ENCODE peak calls at places on chromosomes 3 and 15, in five cellular contexts. S is PC-3, H is WERI-Rb-1, C is neural crest cell, R is A549. A is an unnamed sample.

GRCh38 chr3:186608624-186609215 is 4.1 kb upstream of the AHSG start:
- DNase-seq in C (no peak), H (no peak), R (no peak), S (no peak), A (no peak)

GRCh38 chr3:58577269-58577821 is at the start of gene FAM107A:
- DNase-seq in S (peak), H (no peak), C (no peak), R (no peak), A (no peak)

GRCh38 chr15:78921940-78922339 is 22.9 kb downstream of the CTSH start:
- DNase-seq in R (no peak), C (no peak), H (no peak), S (no peak), A (no peak)

GRCh38 chr3:137761099-137761562 is 3.0 kb upstream of the SOX14 start:
- DNase-seq in H (no peak), R (no peak), S (no peak), C (no peak), A (no peak)

GRCh38 chr3:120263792-120264191 is 21.2 kb downstream of the GPR156 start:
- DNase-seq in S (no peak), H (no peak), C (no peak), R (no peak), A (no peak)

GRCh38 chr3:160665784-160666526 is 11.0 kb upstream of the ARL14 start:
- DNase-seq in R (no peak), H (no peak), S (peak), C (no peak), A (no peak)

GRCh38 chr3:180183346-180183745 is 146.6 kb upstream of the PEX5L start:
- DNase-seq in S (no peak), H (no peak), C (no peak), R (no peak), A (no peak)

GRCh38 chr3:118907909-118908308 is 126.7 kb downstream of the IGSF11 start:
- DNase-seq in H (no peak), C (no peak), R (no peak), S (no peak), A (no peak)

GRCh38 chr3:49501258-49501609 is 31.2 kb downstream of the DAG1 start:
- DNase-seq in S (no peak), R (no peak), C (no peak), H (no peak), A (no peak)

GRCh38 chr3:45611619-45612018 is 17.1 kb downstream of the LIMD1 start:
- DNase-seq in C (peak), H (no peak), S (peak), R (no peak), A (no peak)

GRCh38 chr3:112894258-112894657 is 47.6 kb upstream of the CD200R1L start:
- DNase-seq in R (no peak), S (peak), C (no peak), H (no peak), A (no peak)

DNA sequence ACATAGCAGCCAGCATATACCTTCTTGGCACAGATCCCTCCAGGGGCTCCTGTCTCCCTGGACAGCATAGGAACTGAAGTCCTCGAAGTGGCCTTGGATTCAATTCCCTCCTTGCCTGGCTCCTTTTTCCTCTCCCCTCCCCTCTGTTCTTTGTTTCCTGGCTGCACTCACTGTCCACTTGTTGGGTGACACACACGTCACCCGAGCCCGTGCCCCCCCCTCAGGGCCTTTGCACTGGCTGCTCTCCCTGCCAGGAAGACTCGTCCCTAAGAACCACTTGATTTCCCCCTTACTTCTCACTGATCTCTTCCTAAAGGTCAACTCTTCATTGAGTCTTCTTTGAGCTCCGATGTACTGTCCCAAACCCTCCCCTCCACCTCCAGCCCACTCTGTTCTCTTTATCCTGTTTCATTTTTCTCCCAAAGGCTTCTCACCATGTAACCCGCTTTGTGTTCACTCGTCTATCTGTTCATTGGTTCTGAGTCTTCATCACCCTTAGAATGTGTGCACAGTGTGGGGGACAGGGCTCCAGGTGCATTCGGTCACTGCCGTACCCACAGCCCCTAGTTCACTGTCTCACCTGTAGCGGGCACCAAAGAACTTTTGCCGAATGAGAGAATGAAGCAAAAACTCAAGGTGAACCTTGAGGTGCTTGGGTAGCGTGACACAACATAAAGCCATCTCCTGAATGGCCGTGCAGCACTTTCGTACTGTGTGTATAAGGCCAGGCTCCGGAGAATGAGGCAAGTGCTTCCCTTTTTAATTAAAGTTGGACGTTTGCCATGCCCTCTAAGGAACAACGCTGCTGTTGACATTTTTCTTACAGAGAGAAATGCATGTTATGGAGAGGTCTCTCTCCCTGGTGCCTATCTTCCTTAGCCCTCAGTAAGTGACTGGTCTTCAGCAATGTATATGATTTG is 74.0 kb downstream of the CHRNA7 start:
- DNase-seq in R (no peak), H (no peak), S (no peak), C (no peak), A (no peak)
- TF ChIP-seq CTCF in R (no peak), H (peak), S (peak), C (no peak), A (no peak)

GRCh38 chr3:165619077-165619476 is 218.1 kb downstream of the BCHE start:
- DNase-seq in H (no peak), R (no peak), C (no peak), S (no peak), A (no peak)

GRCh38 chr3:165622356-165622755 is 214.9 kb downstream of the BCHE start:
- DNase-seq in C (no peak), S (no peak), H (no peak), R (no peak), A (no peak)

GRCh38 chr3:165624761-165625160 is 212.5 kb downstream of the BCHE start:
- DNase-seq in C (no peak), R (no peak), S (peak), H (no peak), A (no peak)
- TF ChIP-seq CTCF in C (peak), R (no peak), S (peak), H (peak), A (no peak)

GRCh38 chr3:42600111-42600957 is at the start of gene NKTR:
- DNase-seq in H (peak), C (peak), S (peak), R (peak), A (peak)

GRCh38 chr3:42602961-42603360 is 2.5 kb downstream of the NKTR start:
- DNase-seq in R (no peak), H (no peak), S (no peak), C (no peak), A (no peak)

GRCh38 chr3:42600958-42601675 is 631 bp downstream of the NKTR start:
- DNase-seq in R (peak), C (no peak), H (no peak), S (peak), A (peak)

GRCh38 chr3:42605550-42606173 is 5.2 kb downstream of the NKTR start:
- DNase-seq in H (peak), S (no peak), R (no peak), C (no peak), A (no peak)

GRCh38 chr3:42601898-42602581 is 1.6 kb downstream of the NKTR start:
- DNase-seq in H (no peak), C (no peak), R (no peak), S (peak), A (no peak)
- TF ChIP-seq CTCF in H (no peak), C (peak), R (no peak), S (peak), A (no peak)

GRCh38 chr3:149296972-149297371 is 36.5 kb downstream of the TM4SF18 start:
- DNase-seq in H (no peak), S (no peak), C (no peak), R (no peak), A (no peak)

GRCh38 chr3:149288655-149289054 is 44.8 kb downstream of the TM4SF18 start:
- DNase-seq in H (no peak), S (no peak), R (no peak), C (no peak), A (no peak)

GRCh38 chr3:149291178-149291577 is 42.3 kb downstream of the TM4SF18 start:
- DNase-seq in S (no peak), C (no peak), H (no peak), R (no peak), A (no peak)
- TF ChIP-seq CTCF in S (peak), C (peak), H (peak), R (peak), A (peak)

GRCh38 chr3:189822726-189823125 is 191.5 kb downstream of the TP63 start:
- DNase-seq in S (no peak), H (no peak), R (no peak), C (no peak), A (no peak)
- TF ChIP-seq CTCF in S (peak), H (no peak), R (no peak), C (no peak), A (no peak)

GRCh38 chr3:36677331-36678007 is 86.9 kb downstream of the DCLK3 start:
- DNase-seq in C (no peak), H (no peak), S (peak), R (peak), A (no peak)
- TF ChIP-seq CTCF in C (no peak), H (no peak), S (no peak), R (no peak), A (no peak)

GRCh38 chr3:126472277-126473006 is 3.2 kb downstream of the ZXDC start:
- DNase-seq in C (no peak), R (peak), S (peak), H (no peak), A (peak)
- TF ChIP-seq CTCF in C (no peak), R (no peak), S (no peak), H (no peak), A (peak)

GRCh38 chr15:40807028-40807887 is at the start of the genes DNAJC17 and ZFYVE19:
- DNase-seq in C (peak), S (peak), R (peak), H (peak), A (peak)
- TF ChIP-seq CTCF in C (peak), S (no peak), R (no peak), H (peak), A (no peak)

DNA sequence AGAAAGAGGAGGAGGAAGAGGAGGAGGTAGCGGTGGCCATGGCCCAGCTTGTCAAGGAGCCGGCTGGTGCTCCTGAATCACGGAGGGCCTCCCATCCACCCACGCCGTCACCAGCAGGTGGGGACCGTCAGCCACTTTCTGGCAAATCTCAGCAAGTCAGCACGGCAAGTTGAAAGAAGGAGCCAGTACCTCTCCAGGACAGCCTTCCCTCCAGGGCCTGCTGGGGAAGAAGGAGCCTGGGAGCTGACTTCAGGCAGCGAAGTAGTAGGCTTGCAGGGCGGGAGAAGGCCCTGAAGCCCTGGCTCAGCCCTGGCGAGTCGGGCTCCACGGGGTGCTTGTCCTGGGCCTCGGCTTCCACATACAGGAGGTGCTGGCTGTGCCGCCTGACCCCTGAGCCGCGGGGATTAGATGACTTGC is 99.2 kb upstream of the TRPM1 start:
- DNase-seq in R (peak), H (peak), C (peak), S (peak), A (peak)
- TF ChIP-seq CTCF in R (peak), H (peak), C (peak), S (peak), A (peak)